ENCODE peak calls at places on chromosomes 7 and 10, in four cellular contexts. One of them, this sample, is unnamed.
A peak's percentile ranks its signal among the peaks of the same experiment; 100 is the strongest.

GRCh38 chr7:84412161-84412969 is 217.8 kb upstream of the SEMA3A start:
- DNase-seq in endodermal cell: no peak
- DNase-seq in thoracic aorta: no peak
- DNase-seq in upper lobe of right lung: no peak
- DNase-seq in this sample: no peak

GRCh38 chr10:79127151-79127961 is 58.6 kb downstream of the ZMIZ1 start:
- DNase-seq in endodermal cell: peak; percentile 86
- DNase-seq in upper lobe of right lung: peak; percentile 96
- DNase-seq in thoracic aorta: no peak
- DNase-seq in this sample: peak; percentile 86

GRCh38 chr7:71735961-71736556 is 604.1 kb downstream of the GALNT17 start:
- DNase-seq in endodermal cell: peak; percentile 94
- DNase-seq in upper lobe of right lung: no peak
- DNase-seq in thoracic aorta: no peak
- DNase-seq in this sample: peak; percentile 78

GRCh38 chr10:115001506-115002381 is 63.7 kb downstream of the TRUB1 start:
- DNase-seq in upper lobe of right lung: no peak
- DNase-seq in thoracic aorta: no peak
- DNase-seq in endodermal cell: no peak
- DNase-seq in this sample: no peak

GRCh38 chr7:18290865-18291264 is 204.7 kb upstream of the HDAC9 start:
- DNase-seq in upper lobe of right lung: no peak
- DNase-seq in thoracic aorta: no peak
- DNase-seq in endodermal cell: no peak
- DNase-seq in this sample: no peak

GRCh38 chr10:122665946-122666345 is 33.7 kb downstream of the C10orf120 start:
- DNase-seq in thoracic aorta: no peak
- DNase-seq in upper lobe of right lung: no peak
- DNase-seq in endodermal cell: no peak
- DNase-seq in this sample: no peak

GRCh38 chr7:24531255-24531654 is 42.0 kb upstream of the PALS2 start:
- DNase-seq in thoracic aorta: no peak
- DNase-seq in endodermal cell: no peak
- DNase-seq in upper lobe of right lung: no peak
- DNase-seq in this sample: no peak

GRCh38 chr7:44438851-44439250 is 51.6 kb downstream of the NUDCD3 start:
- DNase-seq in thoracic aorta: no peak
- DNase-seq in upper lobe of right lung: no peak
- DNase-seq in endodermal cell: no peak
- DNase-seq in this sample: no peak

GRCh38 chr10:99467236-99467999 is 37.0 kb upstream of the GOT1 start:
- DNase-seq in upper lobe of right lung: no peak
- DNase-seq in thoracic aorta: no peak
- DNase-seq in endodermal cell: no peak
- DNase-seq in this sample: no peak

GRCh38 chr7:1450987-1451386 is 8.3 kb downstream of the MICALL2 start:
- DNase-seq in thoracic aorta: no peak
- DNase-seq in endodermal cell: no peak
- DNase-seq in upper lobe of right lung: no peak
- DNase-seq in this sample: no peak

GRCh38 chr7:95454438-95454837 is 19.6 kb upstream of the PON2 start:
- DNase-seq in thoracic aorta: no peak
- DNase-seq in endodermal cell: no peak
- DNase-seq in upper lobe of right lung: no peak
- DNase-seq in this sample: no peak

GRCh38 chr7:105932835-105933477 is 30.1 kb upstream of the CDHR3 start:
- DNase-seq in thoracic aorta: no peak
- DNase-seq in upper lobe of right lung: no peak
- DNase-seq in endodermal cell: peak; percentile 57
- DNase-seq in this sample: peak; percentile 27

GRCh38 chr10:75538144-75538543 is 106.7 kb downstream of the LRMDA start:
- DNase-seq in upper lobe of right lung: no peak
- DNase-seq in endodermal cell: peak; percentile 64
- DNase-seq in thoracic aorta: no peak
- DNase-seq in this sample: no peak

GRCh38 chr7:21142081-21142480 is 285.8 kb upstream of the SP4 start:
- DNase-seq in endodermal cell: no peak
- DNase-seq in thoracic aorta: no peak
- DNase-seq in upper lobe of right lung: no peak
- DNase-seq in this sample: no peak

GRCh38 chr10:79374312-79375191 is 27.3 kb downstream of the PPIF start:
- DNase-seq in endodermal cell: peak; percentile 95
- DNase-seq in thoracic aorta: no peak
- DNase-seq in upper lobe of right lung: peak; percentile 90
- DNase-seq in this sample: peak; percentile 92

GRCh38 chr7:27164381-27165088 is 802 bp downstream of the HOXA9 start:
- DNase-seq in endodermal cell: peak; percentile 88
- DNase-seq in thoracic aorta: no peak
- DNase-seq in upper lobe of right lung: peak; percentile 70
- DNase-seq in this sample: peak; percentile 85

GRCh38 chr7:27162930-27163775 is 2.2 kb downstream of the HOXA9 start:
- DNase-seq in endodermal cell: no peak
- DNase-seq in thoracic aorta: no peak
- DNase-seq in upper lobe of right lung: peak; percentile 13
- DNase-seq in this sample: no peak

GRCh38 chr7:27165089-27165654 is at the start of gene HOXA9:
- DNase-seq in thoracic aorta: no peak
- DNase-seq in upper lobe of right lung: peak; percentile 76
- DNase-seq in endodermal cell: no peak
- DNase-seq in this sample: no peak

GRCh38 chr7:27162548-27162848 is 2.8 kb downstream of the HOXA9 start:
- DNase-seq in thoracic aorta: no peak
- DNase-seq in endodermal cell: no peak
- DNase-seq in upper lobe of right lung: no peak
- DNase-seq in this sample: no peak

GRCh38 chr7:27163776-27164380 is 1.5 kb downstream of the HOXA9 start:
- DNase-seq in upper lobe of right lung: peak; percentile 7
- DNase-seq in thoracic aorta: no peak
- DNase-seq in endodermal cell: no peak
- DNase-seq in this sample: no peak
- H3K4me3 ChIP-seq in upper lobe of right lung: peak overlapping the region; percentile 39
- H3K4me3 ChIP-seq in thoracic aorta: peak overlapping the region; percentile 62
- H3K4me3 ChIP-seq in endodermal cell: no peak overlapping the region
- H3K4me3 ChIP-seq in this sample: no peak overlapping the region

GRCh38 chr10:26550774-26551526 is 112.8 kb downstream of the APBB1IP start:
- DNase-seq in endodermal cell: peak; percentile 57
- DNase-seq in thoracic aorta: no peak
- DNase-seq in upper lobe of right lung: no peak
- DNase-seq in this sample: peak; percentile 54
- H3K36me3 ChIP-seq in endodermal cell: no peaks in the 10 kb centered on the region
- H3K36me3 ChIP-seq in thoracic aorta: no peaks in the 10 kb centered on the region
- H3K36me3 ChIP-seq in upper lobe of right lung: peaks cover 12% of the 10 kb centered on the region
- H3K36me3 ChIP-seq in this sample: no peaks in the 10 kb centered on the region

GRCh38 chr10:120578890-120579289 is 121.9 kb downstream of the PLPP4 start:
- DNase-seq in endodermal cell: peak; percentile 37
- DNase-seq in upper lobe of right lung: no peak
- DNase-seq in thoracic aorta: no peak
- DNase-seq in this sample: peak; percentile 33

GRCh38 chr10:120580651-120581259 is 123.7 kb downstream of the PLPP4 start:
- DNase-seq in endodermal cell: no peak
- DNase-seq in upper lobe of right lung: no peak
- DNase-seq in thoracic aorta: no peak
- DNase-seq in this sample: no peak

GRCh38 chr10:120575411-120575810 is 118.4 kb downstream of the PLPP4 start:
- DNase-seq in upper lobe of right lung: no peak
- DNase-seq in endodermal cell: no peak
- DNase-seq in thoracic aorta: no peak
- DNase-seq in this sample: no peak

GRCh38 chr10:120574986-120575385 is 118.0 kb downstream of the PLPP4 start:
- DNase-seq in upper lobe of right lung: no peak
- DNase-seq in thoracic aorta: no peak
- DNase-seq in endodermal cell: no peak
- DNase-seq in this sample: no peak

GRCh38 chr10:120578123-120578522 is 121.1 kb downstream of the PLPP4 start:
- DNase-seq in thoracic aorta: no peak
- DNase-seq in endodermal cell: no peak
- DNase-seq in upper lobe of right lung: no peak
- DNase-seq in this sample: no peak
- H3K27me3 ChIP-seq in thoracic aorta: no peaks in the 10 kb centered on the region
- H3K27me3 ChIP-seq in endodermal cell: no peaks in the 10 kb centered on the region
- H3K27me3 ChIP-seq in upper lobe of right lung: no peaks in the 10 kb centered on the region
- H3K27me3 ChIP-seq in this sample: no peaks in the 10 kb centered on the region

GRCh38 chr10:89332092-89332633 is 4.4 kb downstream of the IFIT3 start:
- DNase-seq in upper lobe of right lung: no peak
- DNase-seq in thoracic aorta: no peak
- DNase-seq in endodermal cell: no peak
- DNase-seq in this sample: no peak

GRCh38 chr10:89327803-89328441 is at the start of gene IFIT3:
- DNase-seq in upper lobe of right lung: no peak
- DNase-seq in thoracic aorta: no peak
- DNase-seq in endodermal cell: no peak
- DNase-seq in this sample: no peak

GRCh38 chr10:89332718-89333281 is 5.0 kb downstream of the IFIT3 start:
- DNase-seq in upper lobe of right lung: no peak
- DNase-seq in endodermal cell: no peak
- DNase-seq in thoracic aorta: no peak
- DNase-seq in this sample: no peak

DNA sequence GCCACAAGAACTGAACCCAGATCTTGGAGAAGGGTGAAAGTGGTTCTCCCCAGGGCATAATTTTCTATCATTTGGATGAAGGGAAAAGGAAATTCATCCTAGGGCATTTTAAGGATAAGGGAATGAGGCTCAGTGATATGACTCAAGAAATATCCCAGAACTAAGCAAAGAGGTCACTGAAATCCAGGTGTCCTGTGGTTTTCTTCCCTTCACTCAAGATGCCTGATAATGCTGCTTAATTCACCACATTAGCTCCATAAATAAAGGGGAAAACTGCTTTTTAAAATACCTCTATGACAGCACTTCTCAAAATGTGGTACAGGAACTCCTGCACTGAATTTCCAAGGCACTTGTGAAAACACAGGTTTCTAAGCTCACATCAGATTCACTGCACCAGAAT is 2.7 kb downstream of the IFIT3 start:
- DNase-seq in thoracic aorta: no peak
- DNase-seq in upper lobe of right lung: no peak
- DNase-seq in endodermal cell: no peak
- DNase-seq in this sample: no peak
- H3K4me3 ChIP-seq in thoracic aorta: no peak overlapping the region
- H3K4me3 ChIP-seq in upper lobe of right lung: peak overlapping the region; percentile 22
- H3K4me3 ChIP-seq in endodermal cell: no peak overlapping the region
- H3K4me3 ChIP-seq in this sample: no peak overlapping the region

DNA sequence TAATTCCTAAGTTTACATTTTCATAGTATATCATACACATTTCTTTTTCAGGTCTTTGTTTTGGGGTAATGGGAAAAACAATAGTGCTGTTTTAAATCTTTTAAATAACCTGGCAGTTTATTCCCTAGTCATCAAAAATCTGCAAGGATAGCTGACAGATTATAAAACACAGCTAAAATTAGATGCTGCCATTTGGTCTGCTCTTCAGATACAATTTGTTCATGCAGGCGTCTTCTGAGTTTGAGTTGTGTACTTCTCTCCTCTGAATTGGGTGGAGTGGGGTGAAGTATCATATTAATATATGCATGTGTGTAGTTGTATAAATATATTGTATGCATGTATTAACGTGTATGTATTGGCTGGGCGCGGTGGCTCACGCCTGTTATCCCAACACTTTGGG is 42.9 kb upstream of the ST7 start:
- DNase-seq in thoracic aorta: no peak
- DNase-seq in upper lobe of right lung: no peak
- DNase-seq in endodermal cell: no peak
- DNase-seq in this sample: no peak
- H3K36me3 ChIP-seq in thoracic aorta: peaks cover 24% of the 10 kb centered on the region
- H3K36me3 ChIP-seq in upper lobe of right lung: peaks cover 92% of the 10 kb centered on the region
- H3K36me3 ChIP-seq in endodermal cell: peaks cover 81% of the 10 kb centered on the region
- H3K36me3 ChIP-seq in this sample: peaks cover 3% of the 10 kb centered on the region

DNA sequence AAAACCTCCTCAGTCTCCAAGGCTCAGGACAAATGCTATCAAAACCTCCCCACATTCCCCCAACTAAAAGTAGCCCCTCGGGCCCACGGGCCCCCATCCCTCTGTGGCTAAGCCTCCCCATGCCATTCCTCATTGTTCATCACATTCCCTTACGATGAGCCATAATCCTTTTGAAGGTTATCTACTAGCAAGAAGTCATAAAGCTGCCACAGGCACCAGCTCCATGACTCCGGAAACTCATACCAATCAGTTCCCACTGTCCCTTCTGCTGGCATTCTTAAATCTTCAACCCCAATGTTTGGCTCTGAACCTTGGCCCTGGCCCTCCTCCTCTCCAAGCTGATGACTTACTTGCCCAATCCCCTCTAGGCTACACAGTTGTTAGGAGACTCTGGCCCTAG is 19.4 kb upstream of the TM9SF3 start:
- DNase-seq in thoracic aorta: no peak
- DNase-seq in endodermal cell: no peak
- DNase-seq in upper lobe of right lung: no peak
- DNase-seq in this sample: no peak
- H3K27me3 ChIP-seq in thoracic aorta: no peaks in the 10 kb centered on the region
- H3K27me3 ChIP-seq in endodermal cell: no peaks in the 10 kb centered on the region
- H3K27me3 ChIP-seq in upper lobe of right lung: no peaks in the 10 kb centered on the region
- H3K27me3 ChIP-seq in this sample: no peaks in the 10 kb centered on the region

DNA sequence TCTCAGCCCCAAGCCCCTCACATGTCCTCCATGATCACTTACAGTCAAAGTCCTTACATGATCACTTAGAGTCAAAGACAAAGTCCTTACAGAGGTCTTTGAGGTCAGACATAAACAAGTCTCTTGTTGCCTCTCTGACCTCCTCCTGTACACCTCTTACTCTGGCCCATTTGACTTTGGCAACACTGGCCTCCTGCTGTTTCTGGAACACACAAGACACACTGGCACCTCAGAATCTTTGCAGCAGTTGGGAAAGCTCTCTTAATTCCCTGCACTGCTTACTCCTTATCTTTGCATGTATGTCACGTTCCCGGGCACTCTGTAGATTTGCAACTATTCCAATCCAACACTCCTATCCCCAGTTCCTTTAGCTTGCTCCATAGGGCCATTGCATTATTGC is 102.3 kb downstream of the NSUN6 start:
- DNase-seq in upper lobe of right lung: no peak
- DNase-seq in endodermal cell: no peak
- DNase-seq in thoracic aorta: no peak
- DNase-seq in this sample: no peak
- H3K4me3 ChIP-seq in upper lobe of right lung: no peak overlapping the region
- H3K4me3 ChIP-seq in endodermal cell: no peak overlapping the region
- H3K4me3 ChIP-seq in thoracic aorta: no peak overlapping the region
- H3K4me3 ChIP-seq in this sample: no peak overlapping the region

This sample was measured in H7.